ENCODE peak calls at places on chromosomes 3 and 15, in four cellular contexts. D is pancreas, P is BJ, F is heart left ventricle. E is an unnamed sample.

GRCh38 chr3:61637088-61638051 is 76.0 kb downstream of the PTPRG start:
- DNase-seq in F (peak; percentile 43), P (no peak), D (peak; percentile 30), E (no peak)

GRCh38 chr3:154779571-154779970 is 300.5 kb upstream of the MME start:
- DNase-seq in F (no peak), P (no peak), D (no peak), E (peak; percentile 30)

GRCh38 chr3:157868168-157868567 is 238.1 kb downstream of the SHOX2 start:
- DNase-seq in D (no peak), P (peak; percentile 62), F (no peak), E (peak; percentile 61)

GRCh38 chr3:61924065-61924740 is 362.8 kb downstream of the PTPRG start:
- DNase-seq in P (no peak), F (peak; percentile 69), D (no peak), E (no peak)

GRCh38 chr15:36235173-36235572 is 344.3 kb upstream of the CDIN1 start:
- DNase-seq in P (no peak), F (no peak), D (no peak), E (no peak)

GRCh38 chr15:69789648-69790393 is 307.9 kb downstream of the TLE3 start:
- DNase-seq in P (no peak), D (no peak), F (no peak), E (no peak)

GRCh38 chr3:29140706-29141105 is 140.2 kb upstream of the RBMS3 start:
- DNase-seq in P (no peak), D (no peak), F (no peak), E (no peak)

GRCh38 chr15:31216210-31216911 is 110.3 kb upstream of the KLF13 start:
- DNase-seq in F (peak; percentile 88), P (no peak), D (peak; percentile 60), E (peak; percentile 38)

GRCh38 chr3:77078279-77078678 is 38.4 kb downstream of the ROBO2 start:
- DNase-seq in P (no peak), D (no peak), F (no peak), E (no peak)

GRCh38 chr15:67456677-67457529 is 64.0 kb upstream of the C15orf61 start:
- DNase-seq in P (no peak), D (peak; percentile 71), F (peak; percentile 85), E (peak; percentile 27)

GRCh38 chr15:97902140-97902780 is 58.2 kb upstream of the ARRDC4 start:
- DNase-seq in P (peak; percentile 93), F (no peak), D (no peak), E (peak; percentile 23)

GRCh38 chr15:72231847-72232461 is 964 bp upstream of the PKM start:
- DNase-seq in D (no peak), P (no peak), F (peak; percentile 68), E (no peak)

GRCh38 chr15:72230197-72231065 is 559 bp downstream of the PKM start:
- DNase-seq in D (peak; percentile 78), P (peak; percentile 52), F (peak; percentile 97), E (peak; percentile 85)

GRCh38 chr15:72229947-72230196 is 1.1 kb downstream of the PKM start:
- DNase-seq in F (no peak), P (no peak), D (peak; percentile 26), E (no peak)

GRCh38 chr15:72229076-72229946 is 1.7 kb downstream of the PKM start:
- DNase-seq in F (no peak), P (no peak), D (no peak), E (no peak)

DNA sequence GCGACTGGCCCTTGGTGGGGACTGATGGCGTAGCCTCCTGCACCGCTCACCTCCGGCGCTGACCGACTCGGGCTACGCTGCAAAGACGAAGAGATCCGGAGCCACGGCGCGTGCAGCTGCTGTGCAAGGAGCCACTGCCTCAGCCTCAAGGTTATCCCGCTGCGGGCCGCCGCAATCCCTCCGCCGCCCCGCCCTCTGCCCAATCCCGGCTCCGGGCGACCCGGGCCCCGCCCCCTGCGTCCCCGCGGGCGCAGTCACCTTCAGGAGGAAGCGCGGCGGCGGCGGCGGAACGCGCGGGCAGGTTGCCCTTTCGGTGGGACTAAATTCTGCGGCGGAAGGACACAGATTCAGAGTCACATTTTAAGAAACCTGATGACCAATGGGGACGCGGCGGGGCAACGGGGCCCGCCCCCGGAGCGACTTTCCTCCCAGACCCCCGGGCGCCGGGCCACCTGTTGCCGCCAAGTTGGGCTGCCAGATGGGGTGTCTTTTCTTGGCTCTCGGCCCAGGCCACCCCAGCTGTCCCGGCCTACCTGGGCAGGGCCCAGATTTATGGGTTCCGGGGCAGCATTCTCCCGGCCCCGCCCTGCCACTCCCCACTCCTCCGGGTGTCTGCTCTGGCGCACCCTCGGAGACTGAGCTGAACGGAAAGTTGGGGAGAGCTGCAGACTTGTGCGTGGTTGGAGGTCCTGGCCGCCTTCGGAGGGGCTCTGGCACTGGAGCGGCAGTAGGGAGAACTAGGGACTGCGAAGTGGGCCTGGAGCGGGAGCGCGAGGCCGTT is at the start of gene PKM:
- DNase-seq in D (peak; percentile 96), F (peak; percentile 98), P (peak; percentile 81), E (peak; percentile 97)
- TF ChIP-seq CTCF in D (no peak), F (no peak), P (no peak), E (no peak)

DNA sequence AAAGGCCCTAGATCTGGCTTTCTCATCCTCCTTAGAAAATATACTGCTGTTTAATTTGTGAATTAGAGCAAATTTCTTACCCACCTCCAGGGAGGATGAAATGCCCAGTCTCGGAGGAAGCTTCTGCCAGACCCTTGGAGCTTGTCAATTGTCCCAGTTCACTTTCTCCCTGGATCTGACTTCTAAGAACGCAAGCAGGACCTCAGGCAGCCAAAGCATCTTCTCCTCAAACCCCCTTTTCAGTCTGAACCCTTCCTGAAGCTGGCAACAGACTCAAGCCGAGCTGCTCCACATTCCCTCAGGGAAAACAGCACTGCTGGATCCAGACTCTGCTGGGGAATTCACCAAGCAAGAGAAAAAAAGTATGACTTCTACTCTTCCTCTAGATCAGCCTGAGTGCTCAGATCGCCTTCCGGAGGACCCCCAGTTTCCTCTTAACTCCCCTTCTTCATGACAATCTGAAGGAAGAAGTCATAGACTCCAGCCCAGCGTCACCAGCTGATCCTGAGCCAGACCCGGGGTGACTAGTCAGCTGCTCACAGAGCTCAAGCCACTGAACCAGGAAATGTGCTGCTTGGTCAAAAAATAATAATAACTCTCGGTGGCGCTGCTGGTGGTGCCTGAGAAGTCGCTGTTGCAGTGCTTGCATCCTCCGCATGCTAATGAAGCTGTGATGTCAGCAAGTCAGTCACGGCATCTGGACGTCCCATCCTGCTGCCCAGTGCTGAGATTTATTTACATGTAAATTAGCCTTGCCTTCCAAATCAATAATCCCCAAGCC is at the start of gene PRICKLE2:
- DNase-seq in P (peak; percentile 74), D (peak; percentile 45), F (peak; percentile 85), E (peak; percentile 81)
- TF ChIP-seq CTCF in P (peak; percentile 40), D (no peak), F (peak; percentile 47), E (peak; percentile 28)

DNA sequence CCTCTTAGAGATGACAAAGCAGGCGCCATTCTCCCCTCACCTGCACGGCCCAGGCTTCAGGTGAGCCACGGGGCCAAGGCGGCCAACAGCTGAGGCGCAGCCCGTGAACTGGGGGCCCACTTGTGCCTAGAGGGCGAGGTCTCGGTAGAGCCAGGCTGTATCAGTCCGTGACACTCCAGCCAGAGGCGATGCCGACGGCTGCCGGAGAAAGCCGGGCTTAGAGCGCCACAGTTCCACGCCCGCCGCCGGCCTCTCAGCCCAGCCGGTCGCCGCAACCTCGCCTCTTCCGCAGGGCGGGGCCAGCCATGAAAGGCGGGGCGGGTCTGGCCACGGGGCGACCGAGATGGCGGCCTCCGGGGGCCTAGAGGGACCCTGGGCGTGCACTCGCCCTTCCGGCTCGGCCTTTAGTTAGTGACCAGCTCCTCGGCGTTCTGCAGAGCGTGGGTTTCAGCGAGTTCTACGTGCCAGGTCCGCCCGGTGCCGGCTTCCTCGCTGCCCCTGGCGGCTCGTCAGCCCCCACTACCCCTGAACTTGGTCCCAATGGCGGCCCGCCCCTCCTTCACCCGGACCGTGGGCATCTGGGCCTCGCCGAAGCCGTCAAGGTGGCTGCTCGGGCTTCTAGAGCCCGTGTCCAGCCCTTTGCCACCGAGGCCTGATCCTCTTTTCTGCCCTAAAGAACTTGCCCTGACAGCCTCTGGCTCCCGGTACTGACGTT is at the start of gene ZNF621:
- DNase-seq in D (peak; percentile 90), F (peak; percentile 94), P (peak; percentile 31), E (peak; percentile 68)
- TF ChIP-seq CTCF in D (no peak), F (no peak), P (no peak), E (no peak)

DNA sequence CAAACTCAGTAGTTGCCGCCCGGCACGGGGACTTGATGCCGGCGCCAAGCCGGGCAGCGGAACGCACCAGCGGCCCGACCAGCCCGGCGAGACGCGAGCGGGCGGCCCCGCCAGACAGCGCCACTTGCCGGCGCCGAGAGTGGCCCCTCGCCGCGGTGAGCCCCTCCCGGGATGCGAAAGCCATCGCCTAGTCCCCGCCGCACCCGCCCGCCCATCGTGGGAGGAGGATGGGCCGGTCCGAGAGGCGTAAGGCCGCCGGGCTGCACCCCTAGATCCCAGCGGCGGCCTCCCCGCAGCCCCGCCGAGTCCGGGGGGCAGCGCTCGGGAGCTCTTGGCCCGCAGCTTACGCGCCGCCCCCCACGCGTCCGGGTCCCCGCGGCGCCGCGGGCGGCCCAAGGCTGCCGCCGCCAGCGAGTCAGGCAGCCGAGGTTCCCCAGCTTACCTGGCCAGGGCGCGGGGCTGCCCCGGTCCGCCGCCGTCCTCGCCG is 609 bp downstream of the GOLGA8A start:
- DNase-seq in D (peak; percentile 14), F (peak; percentile 35), P (no peak), E (peak; percentile 5)
- TF ChIP-seq CTCF in D (no peak), F (no peak), P (no peak), E (no peak)

GRCh38 chr15:53808058-53808703 is 48.7 kb upstream of the WDR72 start:
- DNase-seq in D (no peak), F (no peak), P (no peak), E (no peak)
- TF ChIP-seq CTCF in D (peak; percentile 43), F (peak; percentile 66), P (peak; percentile 44), E (peak; percentile 29)

DNA sequence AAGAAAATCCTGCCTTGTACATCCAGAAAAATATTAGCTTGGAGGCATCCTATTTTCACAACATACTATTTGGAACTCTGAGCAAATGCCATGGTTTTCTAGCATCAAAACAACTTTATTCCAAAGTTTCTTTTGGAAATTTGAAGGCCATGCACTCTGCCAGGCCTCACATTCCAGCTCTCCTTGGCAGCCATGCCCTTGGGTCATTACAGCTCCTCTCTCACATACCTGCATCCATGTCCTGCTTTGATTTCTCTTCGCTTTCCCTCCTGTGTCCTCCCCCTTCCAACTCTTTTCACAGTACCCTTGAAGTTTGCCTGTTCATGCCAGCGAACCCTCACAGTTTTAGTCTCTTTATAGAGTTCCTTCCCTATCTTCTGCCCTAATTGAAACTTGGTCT is 70.9 kb upstream of the TPRG1 start:
- DNase-seq in F (no peak), D (no peak), P (no peak), E (no peak)
- TF ChIP-seq CTCF in F (no peak), D (no peak), P (no peak), E (no peak)

DNA sequence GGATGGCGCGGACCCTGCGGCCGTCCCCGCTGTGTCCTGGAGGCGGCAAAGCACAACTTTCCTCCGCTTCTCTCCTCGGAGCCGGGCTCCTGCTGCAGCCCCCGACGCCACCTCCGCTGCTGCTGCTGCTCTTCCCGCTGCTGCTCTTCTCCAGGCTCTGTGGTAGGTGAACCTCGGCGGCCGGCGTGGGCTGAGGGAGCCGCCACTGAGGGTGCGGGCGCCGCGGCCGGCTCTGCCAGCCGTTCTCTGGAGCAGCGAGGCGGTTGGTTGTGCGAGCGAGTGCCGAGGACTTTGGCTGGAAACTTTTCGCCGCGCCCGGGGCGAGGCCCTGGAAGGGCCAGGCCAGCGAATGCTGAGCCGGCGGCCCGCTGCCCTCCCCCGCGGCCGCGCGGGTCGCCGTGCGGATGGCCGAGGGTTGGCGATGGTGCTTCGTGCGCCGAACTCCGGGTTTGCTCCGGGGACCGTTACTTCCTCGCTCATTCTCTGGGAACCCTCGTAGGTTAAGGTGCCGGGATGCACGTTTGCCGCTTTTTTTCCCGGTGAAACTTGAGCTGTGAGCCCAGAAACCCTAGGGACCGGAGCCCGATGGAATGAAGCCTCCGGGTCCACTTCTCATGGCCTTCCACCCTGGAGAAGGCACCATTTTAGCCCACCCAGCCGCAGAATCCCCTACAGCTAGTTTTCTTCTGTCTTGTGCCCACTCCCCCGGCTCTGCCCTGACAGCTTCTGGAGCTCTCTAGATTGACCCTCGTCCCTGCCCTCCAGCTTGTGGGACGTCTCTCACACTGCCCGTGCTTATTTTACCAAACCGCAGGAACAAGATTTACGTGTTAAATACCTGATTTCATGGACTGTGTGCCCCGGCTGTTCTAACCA is 638 bp downstream of the NECTIN3 start:
- DNase-seq in F (peak; percentile 33), P (no peak), D (peak; percentile 34), E (no peak)
- TF ChIP-seq CTCF in F (no peak), P (no peak), D (no peak), E (no peak)

E was measured in AG09319.